ENCODE peak calls at places on chromosome 5, in four cellular contexts. Y is HepG2, G is GM12878, E is K562. B is an unnamed sample.

GRCh38 chr5:168311061-168311566 is 19.7 kb downstream of the WWC1 start:
- DNase-seq in E (no peak), Y (no peak), G (no peak), B (no peak)

GRCh38 chr5:150607105-150607504 is 33.4 kb upstream of the SYNPO start:
- DNase-seq in Y (no peak), E (no peak), G (no peak), B (no peak)

GRCh38 chr5:114010362-114010761 is 351.5 kb upstream of the KCNN2 start:
- DNase-seq in Y (no peak), G (no peak), E (no peak), B (no peak)

GRCh38 chr5:167642779-167643517 is 648.5 kb upstream of the WWC1 start:
- DNase-seq in E (no peak), G (no peak), Y (no peak), B (peak)

GRCh38 chr5:144711172-144711571 is 540.5 kb downstream of the KCTD16 start:
- DNase-seq in Y (no peak), E (no peak), G (no peak), B (no peak)

GRCh38 chr5:131525805-131526204 is 109.2 kb downstream of the RAPGEF6 start:
- DNase-seq in Y (no peak), G (no peak), E (no peak), B (no peak)

GRCh38 chr5:17738461-17738860 is 104.2 kb downstream of the TAF11L14 start:
- DNase-seq in Y (no peak), E (no peak), G (no peak), B (no peak)

GRCh38 chr5:93916872-93917271 is 175.5 kb upstream of the POU5F2 start:
- DNase-seq in Y (no peak), G (no peak), E (no peak), B (no peak)

GRCh38 chr5:59698774-59699173 is 194.8 kb downstream of the PDE4D start:
- DNase-seq in G (no peak), E (no peak), Y (no peak), B (no peak)

GRCh38 chr5:42848545-42848944 is 36.9 kb upstream of the SELENOP start:
- DNase-seq in E (no peak), Y (no peak), G (no peak), B (no peak)

GRCh38 chr5:53323511-53323910 is 156.9 kb upstream of the FST start:
- DNase-seq in E (no peak), Y (no peak), G (no peak), B (no peak)

GRCh38 chr5:106755066-106755465 is 915.7 kb downstream of the EFNA5 start:
- DNase-seq in Y (no peak), G (no peak), E (no peak), B (no peak)

GRCh38 chr5:100131161-100131560 is 404.0 kb upstream of the FAM174A start:
- DNase-seq in Y (no peak), E (no peak), G (no peak), B (no peak)

GRCh38 chr5:94968507-94969095 is 316.3 kb downstream of the MCTP1 start:
- DNase-seq in E (peak), Y (peak), G (peak), B (peak)

GRCh38 chr5:82334856-82335255 is 56.7 kb upstream of the RPS23 start:
- DNase-seq in G (no peak), Y (no peak), E (no peak), B (no peak)

GRCh38 chr5:14185336-14186131 is 42.4 kb downstream of the TRIO start:
- DNase-seq in E (no peak), Y (no peak), G (no peak), B (no peak)

GRCh38 chr5:107367919-107368318 is 302.8 kb downstream of the EFNA5 start:
- DNase-seq in Y (no peak), G (no peak), E (no peak), B (no peak)

GRCh38 chr5:16855475-16855874 is 80.6 kb downstream of the MYO10 start:
- DNase-seq in Y (no peak), G (no peak), E (no peak), B (peak)

GRCh38 chr5:180599590-180599914 is 8.3 kb upstream of the SCGB3A1 start:
- DNase-seq in G (no peak), Y (no peak), E (no peak), B (no peak)

GRCh38 chr5:165029471-165029870 is 1524.1 kb downstream of the MAT2B start:
- DNase-seq in G (no peak), E (no peak), Y (peak), B (peak)

GRCh38 chr5:137370096-137370495 is 129.0 kb downstream of the SPOCK1 start:
- DNase-seq in G (no peak), Y (no peak), E (no peak), B (no peak)

GRCh38 chr5:111486926-111487325 is 25.4 kb downstream of the STARD4 start:
- DNase-seq in Y (no peak), E (no peak), G (no peak), B (no peak)

GRCh38 chr5:60722416-60722815 is 22.4 kb upstream of the DEPDC1B start:
- DNase-seq in E (no peak), Y (no peak), G (no peak), B (no peak)

GRCh38 chr5:147390654-147391053 is 119.2 kb downstream of the DPYSL3 start:
- DNase-seq in Y (no peak), G (no peak), E (no peak), B (no peak)

GRCh38 chr5:132204330-132204729 is 23.3 kb downstream of the P4HA2 start:
- DNase-seq in Y (no peak), G (no peak), E (no peak), B (no peak)

GRCh38 chr5:31918739-31919138 is 255.4 kb downstream of the GOLPH3 start:
- DNase-seq in E (no peak), Y (no peak), G (no peak), B (peak)

GRCh38 chr5:76402251-76402879 is 720 bp upstream of the IQGAP2 start:
- DNase-seq in G (peak), Y (peak), E (peak), B (peak)

GRCh38 chr5:76403713-76403962 is 553 bp downstream of the IQGAP2 start:
- DNase-seq in G (no peak), Y (no peak), E (no peak), B (peak)

GRCh38 chr5:76404694-76405306 is 1.7 kb downstream of the IQGAP2 start:
- DNase-seq in E (peak), Y (no peak), G (no peak), B (no peak)

GRCh38 chr5:76402880-76403712 is at the start of gene IQGAP2:
- DNase-seq in G (no peak), Y (peak), E (peak), B (peak)

DNA sequence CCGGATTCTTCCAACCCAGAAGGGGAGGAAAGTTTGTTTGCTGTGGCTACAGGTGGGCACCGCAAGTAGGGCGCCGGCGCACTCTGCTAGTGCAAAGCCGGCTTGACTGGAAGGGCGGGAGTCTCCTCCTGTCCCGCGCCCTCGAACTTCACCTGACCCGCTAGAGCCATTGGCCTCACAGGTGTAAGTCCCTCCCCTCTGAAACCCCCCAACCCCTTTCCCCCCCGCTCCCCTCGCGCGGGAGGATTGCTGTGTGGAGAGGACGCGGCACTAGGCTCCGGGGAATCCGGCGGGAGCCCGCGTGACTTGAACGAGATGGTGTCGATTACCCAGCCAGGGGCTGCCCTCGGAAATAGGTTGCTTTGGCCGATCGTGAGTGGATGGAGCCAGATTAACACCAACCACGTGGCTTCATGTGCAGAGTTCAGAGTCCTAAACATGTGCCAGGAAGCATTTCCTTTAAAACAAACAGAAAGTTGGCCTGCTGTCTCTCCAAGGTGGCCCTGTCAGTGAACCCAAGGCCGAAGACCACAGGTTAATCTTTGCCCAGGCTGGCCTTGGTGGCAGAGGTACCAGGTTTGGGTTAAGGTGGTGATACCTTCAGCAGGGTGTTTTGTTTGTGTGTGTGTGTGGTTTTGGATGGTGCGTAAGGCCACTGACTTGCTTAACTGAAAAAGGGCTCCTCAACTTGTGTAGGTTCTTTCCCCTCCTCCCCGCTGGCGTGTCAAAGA is 1.0 kb downstream of the IQGAP2 start:
- DNase-seq in Y (peak), E (peak), G (peak), B (no peak)
- TF ChIP-seq CHD2 in Y (no peak), E (no peak), G (peak), B (no peak)

GRCh38 chr5:39716532-39716971 is 291.8 kb upstream of the DAB2 start:
- DNase-seq in Y (peak), G (no peak), E (peak), B (peak)

GRCh38 chr5:39713224-39713911 is 288.6 kb upstream of the DAB2 start:
- DNase-seq in Y (no peak), G (no peak), E (no peak), B (no peak)

GRCh38 chr5:39721394-39721793 is 296.6 kb upstream of the DAB2 start:
- DNase-seq in G (no peak), E (no peak), Y (no peak), B (peak)

GRCh38 chr5:39714036-39714698 is 289.4 kb upstream of the DAB2 start:
- DNase-seq in E (peak), G (peak), Y (peak), B (peak)

GRCh38 chr5:39717186-39717897 is 292.6 kb upstream of the DAB2 start:
- DNase-seq in E (no peak), G (no peak), Y (no peak), B (no peak)
- TF ChIP-seq NFIC in E (no peak), G (no peak), Y (no peak), B (no peak)

GRCh38 chr5:54639621-54640020 is 122.1 kb downstream of the SNX18 start:
- DNase-seq in E (no peak), Y (no peak), G (no peak), B (no peak)
- TF ChIP-seq CHD2 in E (no peak), Y (no peak), G (no peak), B (no peak)

GRCh38 chr5:173472164-173472563 is 143.9 kb upstream of the STC2 start:
- DNase-seq in G (no peak), Y (peak), E (no peak), B (no peak)
- TF ChIP-seq NFIC in G (no peak), Y (no peak), E (no peak), B (peak)

DNA sequence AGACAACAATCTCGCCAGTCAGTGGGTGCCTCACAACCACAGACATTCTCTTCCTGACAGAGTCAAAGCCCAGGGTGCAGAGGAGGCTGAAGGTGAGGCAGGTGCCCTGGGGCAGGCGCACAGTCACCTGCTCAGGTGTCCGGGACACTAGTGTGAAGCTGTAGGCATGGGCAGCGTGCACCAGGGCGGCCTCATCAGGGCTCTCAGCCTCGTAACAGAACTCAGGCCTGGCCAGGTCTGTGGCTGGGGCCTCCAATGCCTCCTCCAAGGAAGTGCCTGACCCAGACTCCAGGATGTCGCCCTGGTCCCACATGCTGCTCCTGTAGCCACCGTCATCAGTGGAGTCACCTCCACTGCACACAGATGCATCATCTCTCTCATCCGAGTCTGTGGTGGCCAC is 198.7 kb downstream of the PTTG1 start:
- DNase-seq in Y (no peak), E (no peak), G (no peak), B (no peak)
- TF ChIP-seq CHD2 in Y (no peak), E (no peak), G (no peak), B (no peak)

DNA sequence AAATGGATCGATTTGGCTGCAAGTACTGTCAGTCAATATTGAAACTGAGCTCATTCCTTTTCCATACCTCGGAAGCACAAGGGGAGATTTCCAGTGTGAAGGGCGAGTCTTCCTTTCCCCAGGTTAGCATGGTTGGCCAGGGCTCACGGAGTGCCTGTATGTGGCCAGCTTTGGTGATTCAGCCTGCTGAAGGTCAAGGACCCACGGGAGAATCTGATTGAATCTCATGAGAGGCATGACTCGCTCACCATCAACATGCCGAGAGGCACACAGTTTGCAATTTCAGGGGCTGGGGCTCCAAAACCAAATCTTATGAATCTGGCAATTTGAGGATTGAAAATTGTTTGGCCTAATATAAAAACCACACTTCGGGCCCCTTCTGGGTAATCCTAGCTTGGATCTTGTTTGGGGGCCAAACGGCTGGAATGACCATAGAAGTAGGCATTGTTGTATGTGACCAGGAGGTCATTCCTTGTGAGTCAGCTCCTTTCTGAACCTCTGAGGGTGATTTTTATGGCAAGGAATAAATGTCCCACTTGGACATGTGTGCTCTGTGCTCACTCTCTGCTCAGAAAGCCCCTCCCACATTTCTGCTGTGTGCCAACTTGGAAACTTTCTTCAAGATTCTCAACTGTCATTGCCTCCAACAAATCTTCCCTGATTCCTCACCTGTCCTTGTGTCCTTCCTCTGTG is 69.8 kb downstream of the DOCK2 start:
- DNase-seq in Y (no peak), E (no peak), G (no peak), B (no peak)
- TF ChIP-seq NFIC in Y (no peak), E (no peak), G (no peak), B (no peak)